ENCODE peak calls at places on chromosomes 4 and X, in five cellular contexts. One of them, this sample, is unnamed.

GRCh38 chrX:98231003-98231402 is 1347.3 kb downstream of the RPA4 start:
- DNase-seq in cardiac fibroblast: no peak
- DNase-seq in brain microvascular endothelial cell: no peak
- DNase-seq in AG10803: no peak
- DNase-seq in GM13977: no peak
- DNase-seq in this sample: no peak

GRCh38 chrX:11064276-11064675 is 46.9 kb upstream of the HCCS start:
- DNase-seq in cardiac fibroblast: no peak
- DNase-seq in AG10803: no peak
- DNase-seq in GM13977: no peak
- DNase-seq in brain microvascular endothelial cell: no peak
- DNase-seq in this sample: no peak

GRCh38 chr4:3868146-3868840 is 102.1 kb downstream of the ADRA2C start:
- DNase-seq in brain microvascular endothelial cell: peak
- DNase-seq in cardiac fibroblast: no peak
- DNase-seq in GM13977: no peak
- DNase-seq in AG10803: no peak
- DNase-seq in this sample: no peak

GRCh38 chr4:57442834-57443291 is 332.7 kb upstream of the IGFBP7 start:
- DNase-seq in brain microvascular endothelial cell: peak
- DNase-seq in cardiac fibroblast: peak
- DNase-seq in GM13977: peak
- DNase-seq in AG10803: peak
- DNase-seq in this sample: no peak

GRCh38 chrX:119539872-119540271 is 25.3 kb downstream of the STEEP1 start:
- DNase-seq in cardiac fibroblast: no peak
- DNase-seq in GM13977: no peak
- DNase-seq in brain microvascular endothelial cell: no peak
- DNase-seq in AG10803: no peak
- DNase-seq in this sample: no peak

GRCh38 chr4:169795585-169795984 is 37.8 kb upstream of the HPF1 start:
- DNase-seq in brain microvascular endothelial cell: no peak
- DNase-seq in AG10803: peak
- DNase-seq in GM13977: no peak
- DNase-seq in cardiac fibroblast: peak
- DNase-seq in this sample: no peak

GRCh38 chr4:84688605-84689004 is 105.7 kb downstream of the CDS1 start:
- DNase-seq in brain microvascular endothelial cell: no peak
- DNase-seq in GM13977: no peak
- DNase-seq in AG10803: no peak
- DNase-seq in cardiac fibroblast: no peak
- DNase-seq in this sample: no peak

GRCh38 chr4:6105311-6105911 is 87.2 kb upstream of the C4orf50 start:
- DNase-seq in cardiac fibroblast: no peak
- DNase-seq in GM13977: no peak
- DNase-seq in AG10803: no peak
- DNase-seq in brain microvascular endothelial cell: no peak
- DNase-seq in this sample: no peak

GRCh38 chr4:184649971-184650855 is 675 bp downstream of the PRIMPOL start:
- DNase-seq in AG10803: peak
- DNase-seq in brain microvascular endothelial cell: no peak
- DNase-seq in GM13977: no peak
- DNase-seq in cardiac fibroblast: peak
- DNase-seq in this sample: no peak

GRCh38 chrX:39162322-39162721 is 361.1 kb downstream of the MID1IP1 start:
- DNase-seq in GM13977: no peak
- DNase-seq in brain microvascular endothelial cell: no peak
- DNase-seq in cardiac fibroblast: no peak
- DNase-seq in AG10803: no peak
- DNase-seq in this sample: no peak

GRCh38 chr4:168928875-168929274 is 81.2 kb downstream of the CBR4 start:
- DNase-seq in cardiac fibroblast: no peak
- DNase-seq in brain microvascular endothelial cell: no peak
- DNase-seq in GM13977: no peak
- DNase-seq in AG10803: no peak
- DNase-seq in this sample: no peak

GRCh38 chr4:27807207-27807606 is 946.6 kb downstream of the STIM2 start:
- DNase-seq in brain microvascular endothelial cell: no peak
- DNase-seq in AG10803: no peak
- DNase-seq in cardiac fibroblast: no peak
- DNase-seq in GM13977: no peak
- DNase-seq in this sample: no peak

GRCh38 chr4:87498446-87498900 is 30.7 kb downstream of the SPARCL1 start:
- DNase-seq in cardiac fibroblast: no peak
- DNase-seq in AG10803: peak
- DNase-seq in brain microvascular endothelial cell: no peak
- DNase-seq in GM13977: peak
- DNase-seq in this sample: no peak

GRCh38 chrX:39972340-39972739 is 125.4 kb downstream of the BCOR start:
- DNase-seq in GM13977: no peak
- DNase-seq in brain microvascular endothelial cell: peak
- DNase-seq in AG10803: peak
- DNase-seq in cardiac fibroblast: peak
- DNase-seq in this sample: no peak

GRCh38 chr4:175277816-175278215 is 359.7 kb downstream of the ADAM29 start:
- DNase-seq in GM13977: no peak
- DNase-seq in AG10803: no peak
- DNase-seq in cardiac fibroblast: no peak
- DNase-seq in brain microvascular endothelial cell: no peak
- DNase-seq in this sample: no peak

GRCh38 chr4:7156273-7157139 is 35.8 kb upstream of the SORCS2 start:
- DNase-seq in cardiac fibroblast: peak
- DNase-seq in GM13977: no peak
- DNase-seq in AG10803: peak
- DNase-seq in brain microvascular endothelial cell: peak
- DNase-seq in this sample: no peak

GRCh38 chr4:2944882-2945526 is 18.2 kb downstream of the NOP14 start:
- DNase-seq in brain microvascular endothelial cell: no peak
- DNase-seq in cardiac fibroblast: no peak
- DNase-seq in GM13977: no peak
- DNase-seq in AG10803: no peak
- DNase-seq in this sample: no peak

GRCh38 chrX:48466696-48467095 is 3.4 kb downstream of the SLC38A5 start:
- DNase-seq in cardiac fibroblast: no peak
- DNase-seq in AG10803: no peak
- DNase-seq in GM13977: peak
- DNase-seq in brain microvascular endothelial cell: no peak
- DNase-seq in this sample: no peak

GRCh38 chr4:121728798-121729226 is 32.0 kb upstream of the ANXA5 start:
- DNase-seq in brain microvascular endothelial cell: peak
- DNase-seq in AG10803: peak
- DNase-seq in GM13977: no peak
- DNase-seq in cardiac fibroblast: peak
- DNase-seq in this sample: no peak

DNA sequence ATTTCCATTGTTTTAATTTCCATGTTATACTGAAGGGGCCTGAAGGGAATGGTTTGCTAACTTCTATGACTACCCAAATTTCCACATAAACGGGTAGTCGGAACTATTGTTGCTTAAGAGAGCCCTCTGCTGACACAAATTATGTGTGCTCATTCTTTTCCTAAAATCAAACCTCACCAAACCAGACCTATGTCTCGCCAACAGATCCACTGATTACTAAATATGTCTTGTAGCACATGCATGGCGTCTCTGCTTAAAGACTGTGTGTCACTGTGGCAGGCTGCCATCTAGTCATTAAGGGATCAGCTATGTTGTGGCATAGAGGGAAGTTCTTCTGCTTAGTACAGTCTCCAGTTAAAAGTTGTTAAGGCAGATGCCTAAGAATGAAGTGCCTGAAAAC is 25.1 kb downstream of the PIR start:
- DNase-seq in cardiac fibroblast: peak
- DNase-seq in AG10803: peak
- DNase-seq in GM13977: no peak
- DNase-seq in brain microvascular endothelial cell: peak
- DNase-seq in this sample: no peak
- TF ChIP-seq CTCF in cardiac fibroblast: peak
- TF ChIP-seq CTCF in AG10803: peak
- TF ChIP-seq CTCF in GM13977: peak
- TF ChIP-seq CTCF in brain microvascular endothelial cell: peak
- TF ChIP-seq CTCF in this sample: no peak

GRCh38 chr4:26055855-26056254 is 141.8 kb downstream of the SMIM20 start:
- DNase-seq in GM13977: no peak
- DNase-seq in cardiac fibroblast: no peak
- DNase-seq in brain microvascular endothelial cell: no peak
- DNase-seq in AG10803: no peak
- DNase-seq in this sample: no peak
- TF ChIP-seq CTCF in GM13977: peak
- TF ChIP-seq CTCF in cardiac fibroblast: no peak
- TF ChIP-seq CTCF in brain microvascular endothelial cell: no peak
- TF ChIP-seq CTCF in AG10803: no peak
- TF ChIP-seq CTCF in this sample: no peak

GRCh38 chr4:98626350-98626749 is 32.1 kb downstream of the TSPAN5 start:
- DNase-seq in AG10803: peak
- DNase-seq in cardiac fibroblast: peak
- DNase-seq in GM13977: no peak
- DNase-seq in brain microvascular endothelial cell: peak
- DNase-seq in this sample: no peak

GRCh38 chr4:98627477-98627876 is 30.9 kb downstream of the TSPAN5 start:
- DNase-seq in GM13977: no peak
- DNase-seq in cardiac fibroblast: peak
- DNase-seq in AG10803: no peak
- DNase-seq in brain microvascular endothelial cell: no peak
- DNase-seq in this sample: no peak

GRCh38 chr4:98624642-98625041 is 33.8 kb downstream of the TSPAN5 start:
- DNase-seq in GM13977: no peak
- DNase-seq in AG10803: no peak
- DNase-seq in brain microvascular endothelial cell: no peak
- DNase-seq in cardiac fibroblast: no peak
- DNase-seq in this sample: no peak

GRCh38 chr4:98625399-98625798 is 33.0 kb downstream of the TSPAN5 start:
- DNase-seq in cardiac fibroblast: peak
- DNase-seq in GM13977: no peak
- DNase-seq in brain microvascular endothelial cell: no peak
- DNase-seq in AG10803: no peak
- DNase-seq in this sample: no peak

GRCh38 chr4:98625920-98626319 is 32.5 kb downstream of the TSPAN5 start:
- DNase-seq in AG10803: no peak
- DNase-seq in brain microvascular endothelial cell: no peak
- DNase-seq in cardiac fibroblast: no peak
- DNase-seq in GM13977: no peak
- DNase-seq in this sample: no peak
- TF ChIP-seq CTCF in AG10803: no peak
- TF ChIP-seq CTCF in brain microvascular endothelial cell: no peak
- TF ChIP-seq CTCF in cardiac fibroblast: no peak
- TF ChIP-seq CTCF in GM13977: no peak
- TF ChIP-seq CTCF in this sample: no peak

GRCh38 chr4:21765810-21766407 is 182.7 kb downstream of the KCNIP4 start:
- DNase-seq in cardiac fibroblast: peak
- DNase-seq in AG10803: peak
- DNase-seq in brain microvascular endothelial cell: peak
- DNase-seq in GM13977: peak
- DNase-seq in this sample: no peak

GRCh38 chr4:21763865-21764264 is 184.7 kb downstream of the KCNIP4 start:
- DNase-seq in GM13977: no peak
- DNase-seq in AG10803: no peak
- DNase-seq in brain microvascular endothelial cell: no peak
- DNase-seq in cardiac fibroblast: no peak
- DNase-seq in this sample: no peak

GRCh38 chr4:21769404-21770147 is 179.0 kb downstream of the KCNIP4 start:
- DNase-seq in brain microvascular endothelial cell: peak
- DNase-seq in AG10803: peak
- DNase-seq in GM13977: no peak
- DNase-seq in cardiac fibroblast: peak
- DNase-seq in this sample: no peak

DNA sequence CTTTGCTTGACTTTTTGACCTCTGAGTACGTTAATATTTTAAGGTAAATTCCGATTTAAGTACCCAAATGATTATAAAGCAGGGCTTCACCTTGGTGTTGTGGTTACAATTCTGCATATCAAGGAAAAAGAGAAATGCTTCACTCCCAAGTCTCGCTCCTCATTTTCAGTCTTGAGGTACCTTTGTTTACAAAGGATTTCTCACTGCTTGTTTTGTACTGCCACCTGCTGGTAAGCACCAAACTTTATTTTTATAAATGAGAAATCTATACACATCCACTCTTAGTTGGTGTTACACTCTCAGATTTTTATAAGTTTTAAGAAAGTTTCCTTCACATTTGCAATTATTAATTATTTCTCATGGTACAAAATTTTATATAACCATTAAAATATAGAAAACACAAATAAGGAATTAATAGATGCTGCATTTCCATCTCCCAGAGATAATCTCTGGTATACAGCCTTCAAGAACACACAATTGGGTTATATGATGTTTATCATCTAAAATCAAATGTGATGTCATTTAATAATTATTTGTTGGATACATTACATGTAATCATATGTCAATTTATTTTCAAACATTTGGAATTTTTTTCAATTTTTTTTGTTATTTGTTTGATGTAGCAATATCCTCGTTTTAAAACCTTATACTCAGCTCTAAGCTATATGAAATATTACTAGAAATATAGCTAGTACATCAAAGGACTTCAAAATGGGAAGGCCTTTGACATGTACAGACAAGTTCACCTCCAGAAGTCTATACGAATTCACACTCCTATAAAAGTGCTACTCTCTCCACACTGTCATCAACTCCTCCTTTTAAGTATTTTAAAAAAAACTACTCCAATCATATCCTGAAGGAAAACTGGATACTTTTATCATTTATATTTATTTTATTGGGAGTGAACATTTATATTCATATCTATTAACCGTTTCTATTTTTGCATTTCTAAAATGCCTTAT is 179.9 kb downstream of the KCNIP4 start:
- DNase-seq in brain microvascular endothelial cell: peak
- DNase-seq in cardiac fibroblast: peak
- DNase-seq in GM13977: peak
- DNase-seq in AG10803: peak
- DNase-seq in this sample: no peak
- TF ChIP-seq CTCF in brain microvascular endothelial cell: peak
- TF ChIP-seq CTCF in cardiac fibroblast: peak
- TF ChIP-seq CTCF in GM13977: peak
- TF ChIP-seq CTCF in AG10803: peak
- TF ChIP-seq CTCF in this sample: peak